ENCODE peak calls at places on chromosomes 5 and 9, in nine cellular contexts. U is stimulated activated CD8-positive, alpha-beta memory T cell treated with anti-CD3 and anti-CD28 coated beads, Interleukin-2, amount 100 ng/mL, for 1 hour; K is astrocyte; P is AG08395; A is NCI-H1105; S is NCI-H345; T is DMS 273 treated with DMSO at 0.1 percent for 48 hours; O is non-pigmented ciliary epithelial cell; Y is memory B cell. R is an unnamed sample.

GRCh38 chr5:73280821-73281746 is 108.1 kb downstream of the TMEM174 start:
- DNase-seq in A (peak; percentile 79), Y (no peak), U (no peak), S (peak; percentile 92), O (no peak), T (peak; percentile 86), P (no peak), K (peak; percentile 87), R (no peak)

GRCh38 chr5:156628421-156628820 is 221.7 kb upstream of the PPP1R2B start:
- DNase-seq in S (no peak), Y (no peak), K (no peak), P (no peak), A (no peak), O (no peak), T (no peak), U (no peak), R (no peak)

GRCh38 chr5:151016700-151017099 is 3.7 kb upstream of the GPX3 start:
- DNase-seq in P (no peak), S (no peak), T (no peak), A (no peak), O (no peak), K (no peak), U (no peak), Y (no peak), R (no peak)

GRCh38 chr5:66247176-66247960 is 103.3 kb downstream of the SREK1 start:
- DNase-seq in A (no peak), U (no peak), Y (no peak), S (no peak), T (no peak), O (peak; percentile 56), K (peak; percentile 81), P (peak; percentile 82), R (no peak)

GRCh38 chr9:4639420-4639819 is 22.7 kb upstream of the PLPP6 start:
- DNase-seq in S (no peak), T (no peak), K (no peak), O (no peak), Y (no peak), P (no peak), U (no peak), A (no peak), R (no peak)

GRCh38 chr5:145937432-145938250 is 1.3 kb downstream of the SH3RF2 start:
- DNase-seq in U (no peak), P (no peak), T (no peak), Y (no peak), O (no peak), K (peak; percentile 79), A (no peak), S (no peak), R (peak; percentile 28)

GRCh38 chr5:74123928-74124327 is 497.9 kb downstream of the ARHGEF28 start:
- DNase-seq in A (no peak), Y (no peak), O (no peak), K (no peak), U (no peak), P (no peak), T (no peak), S (peak; percentile 8), R (no peak)

GRCh38 chr9:15543033-15543791 is 9.6 kb upstream of the CCDC171 start:
- DNase-seq in U (no peak), O (no peak), T (no peak), K (no peak), P (no peak), S (no peak), A (no peak), Y (no peak), R (no peak)

GRCh38 chr5:29002481-29002880 is 1964.1 kb upstream of the CDH9 start:
- DNase-seq in T (no peak), P (no peak), K (no peak), O (no peak), S (no peak), U (no peak), A (no peak), Y (no peak), R (no peak)

GRCh38 chr5:124661317-124662141 is 84.9 kb downstream of the ZNF608 start:
- DNase-seq in K (peak; percentile 97), U (no peak), P (peak; percentile 56), Y (no peak), T (peak; percentile 60), S (peak; percentile 84), O (no peak), A (peak; percentile 73), R (no peak)

GRCh38 chr5:21776466-21776865 is 1076.7 kb downstream of the CDH12 start:
- DNase-seq in P (no peak), U (no peak), A (no peak), O (no peak), Y (no peak), K (no peak), S (no peak), T (peak; percentile 15), R (no peak)

GRCh38 chr9:133891741-133892140 is 100.4 kb downstream of the VAV2 start:
- DNase-seq in O (no peak), K (no peak), U (no peak), P (no peak), S (no peak), Y (no peak), T (no peak), A (no peak), R (no peak)

GRCh38 chr9:122370869-122371467 is at the start of gene PTGS1:
- DNase-seq in A (no peak), Y (peak; percentile 28), P (peak; percentile 59), K (no peak), O (no peak), T (no peak), U (no peak), S (no peak), R (no peak)

GRCh38 chr9:35907732-35908483 is 1.4 kb upstream of the SPAAR start:
- DNase-seq in A (peak; percentile 34), K (peak; percentile 90), P (peak; percentile 84), Y (no peak), O (peak; percentile 64), S (peak; percentile 80), T (peak; percentile 46), U (no peak), R (no peak)

GRCh38 chr5:66892715-66893114 is 296.5 kb downstream of the MAST4 start:
- DNase-seq in P (no peak), A (no peak), S (no peak), O (no peak), Y (no peak), T (no peak), K (peak; percentile 39), U (no peak), R (no peak)

GRCh38 chr9:125990793-125991220 is 243.6 kb downstream of the PBX3 start:
- DNase-seq in Y (no peak), A (no peak), P (no peak), K (no peak), O (no peak), T (no peak), U (no peak), S (no peak), R (no peak)

GRCh38 chr5:127981498-127981897 is 102.1 kb upstream of the SLC12A2 start:
- DNase-seq in U (no peak), P (no peak), T (no peak), K (no peak), S (no peak), A (no peak), Y (no peak), O (no peak), R (no peak)

GRCh38 chr5:66238435-66238834 is 94.3 kb downstream of the SREK1 start:
- DNase-seq in O (no peak), K (no peak), Y (no peak), S (no peak), A (no peak), T (no peak), U (no peak), P (no peak), R (no peak)

GRCh38 chr5:9500244-9500643 is 45.6 kb downstream of the SEMA5A start:
- DNase-seq in A (no peak), U (no peak), O (no peak), P (no peak), Y (no peak), S (no peak), K (no peak), T (no peak), R (no peak)

GRCh38 chr5:86997501-86997900 is 270.2 kb upstream of the RASA1 start:
- DNase-seq in U (no peak), S (no peak), T (no peak), P (no peak), K (peak; percentile 56), A (no peak), Y (no peak), O (no peak), R (no peak)

GRCh38 chr9:14428781-14429230 is 114.9 kb upstream of the NFIB start:
- DNase-seq in T (peak; percentile 25), Y (no peak), K (peak; percentile 38), A (peak; percentile 68), S (peak; percentile 75), O (no peak), U (no peak), P (peak; percentile 60), R (peak; percentile 66)

R was measured in activated CD4-positive, alpha-beta T cell treated with anti-CD3 and anti-CD28 coated beads for 48 hours.